ENCODE peak calls at places on chromosomes 5 and 9, in six cellular contexts. X is fibroblast of mammary gland, I is mammary epithelial cell, O is IMR-90, J is astrocyte of the spinal cord, Y is BJ. B is an unnamed sample.

GRCh38 chr5:72499090-72499489 is 8.1 kb downstream of the ZNF366 start:
- DNase-seq in O (no peak), J (no peak), Y (no peak), X (no peak), I (no peak), B (no peak)

GRCh38 chr5:107652839-107653607 is 17.7 kb downstream of the EFNA5 start:
- DNase-seq in Y (no peak), O (no peak), X (no peak), J (no peak), I (no peak), B (no peak)

GRCh38 chr9:114167591-114168091 is 12.3 kb downstream of the COL27A1 start:
- DNase-seq in I (no peak), Y (no peak), X (no peak), J (no peak), O (no peak), B (no peak)

GRCh38 chr9:124894741-124895170 is 32.8 kb downstream of the ARPC5L start:
- DNase-seq in Y (no peak), O (peak), X (peak), I (peak), J (peak), B (no peak)

GRCh38 chr5:68264024-68264956 is 48.7 kb downstream of the PIK3R1 start:
- DNase-seq in I (no peak), X (no peak), O (peak), Y (no peak), J (peak), B (no peak)

GRCh38 chr9:93300585-93301081 is 116.7 kb downstream of the WNK2 start:
- DNase-seq in O (no peak), X (peak), Y (no peak), J (no peak), I (no peak), B (no peak)

GRCh38 chr9:93942176-93942575 is 13.0 kb downstream of the BARX1 start:
- DNase-seq in X (no peak), J (no peak), I (no peak), O (no peak), Y (no peak), B (no peak)

GRCh38 chr5:83294246-83294645 is 177.3 kb upstream of the VCAN start:
- DNase-seq in I (no peak), O (no peak), Y (no peak), X (peak), J (no peak), B (no peak)

GRCh38 chr5:115455241-115455640 is 89.3 kb downstream of the FEM1C start:
- DNase-seq in X (peak), J (peak), O (peak), Y (no peak), I (peak), B (no peak)

GRCh38 chr5:153827407-153827806 is 211.3 kb downstream of the FAM114A2 start:
- DNase-seq in J (no peak), O (no peak), X (peak), Y (no peak), I (no peak), B (no peak)
- TF ChIP-seq CTCF in J (peak), O (peak), X (peak), Y (peak), I (no peak), B (peak)

GRCh38 chr9:117715411-117715989 is 11.3 kb downstream of the TLR4 start:
- DNase-seq in O (no peak), J (no peak), I (no peak), Y (no peak), X (peak), B (no peak)

GRCh38 chr9:117718085-117718484 is 13.9 kb downstream of the TLR4 start:
- DNase-seq in Y (no peak), O (no peak), J (peak), X (peak), I (peak), B (no peak)

GRCh38 chr9:117718701-117719100 is 14.5 kb downstream of the TLR4 start:
- DNase-seq in I (no peak), X (peak), J (no peak), O (no peak), Y (no peak), B (no peak)

GRCh38 chr9:117709936-117710335 is 5.7 kb downstream of the TLR4 start:
- DNase-seq in I (no peak), X (no peak), J (no peak), O (no peak), Y (no peak), B (no peak)

GRCh38 chr9:117714282-117714681 is 10.1 kb downstream of the TLR4 start:
- DNase-seq in O (no peak), J (no peak), Y (no peak), I (no peak), X (no peak), B (no peak)
- TF ChIP-seq CTCF in O (no peak), J (no peak), Y (peak), I (no peak), X (no peak), B (no peak)

GRCh38 chr9:21473236-21473635 is 8.9 kb downstream of the IFNE start:
- DNase-seq in J (no peak), Y (no peak), I (no peak), O (no peak), X (no peak), B (no peak)
- TF ChIP-seq CTCF in J (peak), Y (no peak), I (no peak), O (no peak), X (peak), B (no peak)

GRCh38 chr5:59301727-59302126 is 591.8 kb downstream of the PDE4D start:
- DNase-seq in J (no peak), I (no peak), O (no peak), Y (no peak), X (no peak), B (no peak)

GRCh38 chr5:59296317-59297264 is 596.9 kb downstream of the PDE4D start:
- DNase-seq in Y (no peak), I (peak), X (peak), O (peak), J (peak), B (no peak)

GRCh38 chr5:59293700-59294099 is 599.8 kb downstream of the PDE4D start:
- DNase-seq in O (no peak), I (peak), J (no peak), Y (no peak), X (no peak), B (no peak)

GRCh38 chr5:59300930-59301329 is 592.6 kb downstream of the PDE4D start:
- DNase-seq in Y (no peak), O (no peak), J (no peak), X (no peak), I (no peak), B (no peak)

GRCh38 chr5:59299006-59299405 is 594.5 kb downstream of the PDE4D start:
- DNase-seq in Y (no peak), O (no peak), X (no peak), J (no peak), I (peak), B (no peak)
- TF ChIP-seq CTCF in Y (no peak), O (no peak), X (no peak), J (no peak), I (no peak), B (no peak)

GRCh38 chr5:67166460-67166871 is 30.1 kb downstream of the CD180 start:
- DNase-seq in J (no peak), X (no peak), Y (no peak), I (no peak), O (no peak), B (no peak)
- TF ChIP-seq CTCF in J (no peak), X (no peak), Y (no peak), I (no peak), O (no peak), B (no peak)

GRCh38 chr5:74130141-74130897 is 504.3 kb downstream of the ARHGEF28 start:
- DNase-seq in J (no peak), I (no peak), O (no peak), Y (no peak), X (no peak), B (no peak)

GRCh38 chr5:74126294-74126693 is 500.3 kb downstream of the ARHGEF28 start:
- DNase-seq in X (no peak), Y (no peak), J (no peak), O (no peak), I (peak), B (no peak)

GRCh38 chr5:74124826-74125225 is 498.8 kb downstream of the ARHGEF28 start:
- DNase-seq in I (no peak), X (no peak), J (no peak), O (peak), Y (no peak), B (no peak)

GRCh38 chr5:74131256-74131655 is 505.3 kb downstream of the ARHGEF28 start:
- DNase-seq in J (no peak), I (no peak), Y (no peak), X (no peak), O (no peak), B (no peak)

GRCh38 chr5:74127377-74128338 is 501.7 kb downstream of the ARHGEF28 start:
- DNase-seq in O (peak), J (peak), X (no peak), Y (no peak), I (peak), B (no peak)
- TF ChIP-seq CTCF in O (peak), J (peak), X (no peak), Y (peak), I (peak), B (peak)

DNA sequence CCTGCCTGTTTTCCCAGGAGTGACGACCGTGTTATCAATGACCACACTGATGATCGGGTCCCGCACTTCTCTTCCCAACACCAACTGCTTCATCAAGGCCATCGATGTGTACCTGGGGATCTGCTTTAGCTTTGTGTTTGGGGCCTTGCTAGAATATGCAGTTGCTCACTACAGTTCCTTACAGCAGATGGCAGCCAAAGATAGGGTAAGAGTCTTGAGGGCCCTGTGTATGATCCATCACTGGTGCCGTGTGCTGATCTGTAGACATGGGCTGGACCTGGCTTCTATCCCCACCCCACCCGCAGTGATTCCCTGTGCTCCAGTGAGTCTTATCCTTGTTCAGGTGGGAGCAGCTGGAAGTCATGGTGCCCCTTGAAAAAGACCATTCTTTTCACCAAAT is 26.0 kb downstream of the GABRP start:
- DNase-seq in O (peak), J (peak), X (peak), I (peak), Y (no peak), B (no peak)
- TF ChIP-seq CTCF in O (peak), J (peak), X (peak), I (peak), Y (peak), B (peak)

GRCh38 chr9:109119439-109120203 is at the start of gene TMEM245:
- DNase-seq in I (peak), J (peak), O (peak), Y (peak), X (peak), B (peak)

GRCh38 chr9:109118802-109119438 is 827 bp downstream of the TMEM245 start:
- DNase-seq in Y (no peak), J (peak), I (no peak), X (no peak), O (peak), B (no peak)

GRCh38 chr9:109120204-109120789 is 550 bp upstream of the TMEM245 start:
- DNase-seq in I (no peak), Y (no peak), O (no peak), X (no peak), J (no peak), B (no peak)

GRCh38 chr9:109122726-109123621 is 3.2 kb upstream of the TMEM245 start:
- DNase-seq in O (no peak), Y (no peak), X (no peak), J (no peak), I (no peak), B (no peak)

GRCh38 chr9:109121218-109121796 is 1.6 kb upstream of the TMEM245 start:
- DNase-seq in Y (no peak), O (no peak), J (no peak), I (no peak), X (no peak), B (no peak)
- TF ChIP-seq CTCF in Y (no peak), O (no peak), J (no peak), I (no peak), X (no peak), B (no peak)

DNA sequence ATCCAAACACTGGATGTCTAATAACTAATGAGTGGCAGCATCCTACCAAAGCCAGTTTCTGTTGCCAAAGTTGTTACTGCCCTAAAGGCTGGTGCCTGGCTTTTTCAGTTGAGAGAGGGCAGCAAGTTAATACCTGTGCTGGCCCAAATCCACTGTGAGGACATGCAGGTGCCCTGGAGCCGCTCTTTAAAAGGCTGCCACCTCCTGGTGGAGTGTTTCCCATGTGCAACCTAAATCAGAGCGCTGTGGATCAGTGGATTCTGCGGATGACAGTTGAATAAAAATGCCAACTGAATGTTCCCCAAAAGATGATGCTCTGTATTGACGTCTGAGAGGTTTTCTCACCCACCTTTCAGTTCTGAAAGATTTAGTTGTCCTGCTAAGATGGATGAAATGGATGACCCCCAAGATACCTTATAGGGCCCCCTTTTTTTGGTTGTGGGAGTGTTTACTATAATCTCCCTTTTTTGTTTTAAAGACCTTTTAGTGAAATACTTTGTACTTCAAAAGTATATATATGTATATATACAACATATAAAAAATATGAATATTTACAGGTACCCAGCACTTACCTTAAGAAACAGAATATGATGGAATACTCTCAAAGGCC is 146.4 kb downstream of the EGFLAM start:
- DNase-seq in X (no peak), J (no peak), Y (no peak), O (no peak), I (peak), B (no peak)
- TF ChIP-seq CTCF in X (peak), J (no peak), Y (peak), O (no peak), I (peak), B (no peak)

GRCh38 chr9:96619491-96620154 is at the start of gene CDC14B:
- DNase-seq in O (peak), X (peak), I (peak), J (peak), Y (no peak), B (peak)
- TF ChIP-seq CTCF in O (peak), X (no peak), I (no peak), J (no peak), Y (no peak), B (peak)